ENCODE peak calls at places on chromosomes 3 and 15, in four cellular contexts. G is K562, C is HCT116, L is H1. J is an unnamed sample.

GRCh38 chr3:169390310-169390731 is 273.2 kb downstream of the MECOM start:
- DNase-seq in L (no peak), C (no peak), G (no peak), J (no peak)

GRCh38 chr15:73996939-73997338 is 2.4 kb downstream of the PML start:
- DNase-seq in G (peak; percentile 28), C (no peak), L (no peak), J (no peak)

GRCh38 chr3:72482589-72483249 is 365.5 kb downstream of the SHQ1 start:
- DNase-seq in G (peak; percentile 72), L (no peak), C (no peak), J (no peak)

GRCh38 chr3:66495633-66496032 is 5.2 kb downstream of the LRIG1 start:
- DNase-seq in G (no peak), C (no peak), L (no peak), J (no peak)

GRCh38 chr3:187914231-187914630 is 169.0 kb upstream of the BCL6 start:
- DNase-seq in G (no peak), C (no peak), L (no peak), J (peak; percentile 13)

GRCh38 chr15:60376677-60377095 is 21.1 kb downstream of the ANXA2 start:
- DNase-seq in G (no peak), L (no peak), C (no peak), J (no peak)

GRCh38 chr3:37442397-37442796 is 268.0 kb upstream of the LRRFIP2 start:
- DNase-seq in G (peak; percentile 16), L (no peak), C (no peak), J (no peak)

GRCh38 chr3:94429517-94429916 is 366.7 kb downstream of the NSUN3 start:
- DNase-seq in G (no peak), L (no peak), C (no peak), J (no peak)

GRCh38 chr15:100234158-100235029 is 107.4 kb downstream of the ADAMTS17 start:
- DNase-seq in L (no peak), G (no peak), C (no peak), J (no peak)

GRCh38 chr15:39581501-39582285 is 814 bp downstream of the THBS1 start:
- DNase-seq in C (no peak), L (no peak), G (peak; percentile 9), J (peak; percentile 78)
- TF ChIP-seq FOSL1 in C (no peak), L (no peak), G (no peak), J (no peak)

DNA sequence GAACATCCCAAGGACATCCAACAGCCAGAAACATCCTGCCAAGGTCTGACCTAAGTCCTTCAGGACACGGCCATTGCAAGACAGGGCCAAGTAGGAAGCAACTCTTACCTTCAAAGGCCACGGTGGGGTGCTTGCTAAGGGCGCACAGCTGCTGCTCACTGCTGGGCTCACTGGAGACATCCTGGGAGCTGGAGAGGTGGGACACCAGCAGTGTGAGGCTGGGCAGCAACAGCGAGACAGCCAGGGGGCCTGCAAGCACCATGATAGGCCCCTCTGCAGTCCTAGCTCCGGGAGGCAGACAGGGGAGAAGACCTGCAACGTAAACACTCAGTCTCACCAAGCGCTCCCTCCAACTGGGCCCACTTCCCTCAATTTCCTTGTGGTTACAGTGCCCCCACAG is 79.2 kb downstream of the SEMA5B start:
- DNase-seq in G (peak; percentile 5), L (no peak), C (no peak), J (peak; percentile 13)
- TF ChIP-seq FOSL1 in G (no peak), L (no peak), C (no peak), J (no peak)

GRCh38 chr3:60336061-60336460 is 915.2 kb downstream of the FHIT start:
- DNase-seq in G (no peak), C (no peak), L (no peak), J (no peak)
- TF ChIP-seq FOSL1 in G (no peak), C (no peak), L (no peak), J (no peak)

GRCh38 chr3:192026656-192027055 is 565.7 kb downstream of the PYDC2 start:
- DNase-seq in G (no peak), L (no peak), C (no peak), J (no peak)

GRCh38 chr3:192022412-192022811 is 561.4 kb downstream of the PYDC2 start:
- DNase-seq in L (no peak), C (no peak), G (no peak), J (no peak)
- TF ChIP-seq FOSL1 in L (no peak), C (no peak), G (no peak), J (no peak)

GRCh38 chr3:100256724-100257123 is 4.1 kb upstream of the TBC1D23 start:
- DNase-seq in G (no peak), L (no peak), C (no peak), J (no peak)
- TF ChIP-seq FOSL1 in G (no peak), L (no peak), C (no peak), J (no peak)

DNA sequence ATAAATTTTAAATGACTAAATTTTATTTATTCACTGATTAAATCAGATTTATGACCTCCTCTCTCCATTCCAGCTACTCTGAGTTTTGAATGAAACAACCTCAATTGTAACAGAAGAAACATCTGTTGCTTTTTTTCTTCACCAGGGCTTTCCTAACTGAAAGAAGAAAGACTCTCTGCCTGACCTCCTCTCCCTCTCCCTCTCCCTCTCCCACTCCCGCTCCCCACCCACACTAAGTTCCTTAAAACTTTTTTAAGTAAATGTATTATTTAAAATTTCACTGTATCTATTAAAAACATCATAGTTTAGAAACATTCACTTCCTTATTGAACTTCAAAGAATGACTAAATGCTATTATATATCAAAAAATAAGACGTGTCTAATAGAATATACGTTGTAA is 122.0 kb downstream of the TFDP2 start:
- DNase-seq in C (no peak), G (peak; percentile 58), L (no peak), J (no peak)
- TF ChIP-seq FOSL1 in C (no peak), G (no peak), L (no peak), J (no peak)

GRCh38 chr3:59808431-59808830 is 758.6 kb upstream of the CFAP20DC start:
- DNase-seq in G (no peak), C (no peak), L (no peak), J (no peak)

GRCh38 chr3:59812778-59813558 is 763.1 kb upstream of the CFAP20DC start:
- DNase-seq in L (no peak), C (no peak), G (no peak), J (no peak)

GRCh38 chr3:59809750-59810444 is 760.1 kb upstream of the CFAP20DC start:
- DNase-seq in L (no peak), G (no peak), C (no peak), J (no peak)

GRCh38 chr3:59812188-59812587 is 762.4 kb upstream of the CFAP20DC start:
- DNase-seq in L (no peak), C (no peak), G (no peak), J (no peak)

DNA sequence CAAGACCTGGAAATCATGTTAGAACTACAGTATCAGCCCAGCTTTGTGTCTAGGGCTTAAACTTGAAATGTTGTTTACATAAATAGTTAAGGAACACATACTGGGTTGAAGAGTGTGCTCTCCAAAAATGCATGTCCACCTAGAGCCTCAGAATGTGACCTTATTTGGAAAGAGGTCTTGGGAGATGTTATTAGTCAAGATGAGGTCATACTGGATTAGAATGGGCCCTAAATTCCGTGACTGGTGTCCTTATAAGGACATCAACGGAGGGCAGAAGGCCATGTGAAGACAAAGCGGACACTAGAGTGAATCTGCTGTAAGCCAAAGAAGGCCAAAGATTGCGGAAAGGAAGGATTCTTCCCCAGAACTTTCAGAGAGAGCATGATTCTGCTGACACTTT is 759.2 kb upstream of the CFAP20DC start:
- DNase-seq in L (no peak), G (no peak), C (no peak), J (no peak)
- TF ChIP-seq FOSL1 in L (no peak), G (peak; percentile 63), C (no peak), J (no peak)

GRCh38 chr15:50823281-50823680 is 57.8 kb upstream of the SPPL2A start:
- DNase-seq in C (no peak), G (no peak), L (no peak), J (no peak)
- TF ChIP-seq FOSL1 in C (no peak), G (no peak), L (no peak), J (no peak)